ENCODE peak calls at places on chromosomes 16 and 17, in four cellular contexts. U is uterus, X is AG09309, J is thoracic aorta. Q is an unnamed sample.

GRCh38 chr16:89350701-89351380 is 133.3 kb downstream of the ZNF778 start:
- DNase-seq in U (no peak), X (no peak), J (no peak), Q (no peak)

GRCh38 chr17:42347198-42347597 is 41.0 kb downstream of the STAT3 start:
- DNase-seq in U (peak; percentile 91), X (peak; percentile 63), J (peak; percentile 21), Q (no peak)

GRCh38 chr16:10322723-10323527 is 62.9 kb upstream of the ATF7IP2 start:
- DNase-seq in U (no peak), X (no peak), J (no peak), Q (no peak)

GRCh38 chr16:53756329-53756996 is 52.5 kb downstream of the FTO start:
- DNase-seq in U (no peak), X (no peak), J (no peak), Q (no peak)

GRCh38 chr16:69703638-69704037 is 22.7 kb downstream of the NQO1 start:
- DNase-seq in U (no peak), X (no peak), J (no peak), Q (no peak)

GRCh38 chr16:56872863-56873391 is 7.9 kb downstream of the SLC12A3 start:
- DNase-seq in U (no peak), X (no peak), J (no peak), Q (no peak)

GRCh38 chr17:14061666-14062560 is 7.4 kb upstream of the COX10 start:
- DNase-seq in U (no peak), X (peak; percentile 69), J (no peak), Q (peak; percentile 67)

GRCh38 chr16:4641876-4642275 is 17.2 kb downstream of the MGRN1 start:
- DNase-seq in U (no peak), X (no peak), J (no peak), Q (no peak)

GRCh38 chr17:34757611-34758010 is 178.2 kb downstream of the TMEM132E start:
- DNase-seq in U (no peak), X (no peak), J (no peak), Q (no peak)

GRCh38 chr16:57889960-57890751 is 80.8 kb downstream of the CNGB1 start:
- DNase-seq in U (no peak), X (peak; percentile 29), J (no peak), Q (no peak)

GRCh38 chr17:74380959-74381808 is 13.9 kb downstream of the GPR142 start:
- DNase-seq in U (no peak), X (no peak), J (no peak), Q (no peak)

GRCh38 chr17:57939797-57940196 is 15.4 kb downstream of the CUEDC1 start:
- DNase-seq in U (no peak), X (no peak), J (no peak), Q (no peak)

GRCh38 chr17:72416905-72417304 is 296.1 kb downstream of the SOX9 start:
- DNase-seq in U (no peak), X (no peak), J (no peak), Q (no peak)

GRCh38 chr17:40905370-40905769 is 20.3 kb upstream of the KRT20 start:
- DNase-seq in U (no peak), X (no peak), J (no peak), Q (no peak)

GRCh38 chr16:9422769-9423513 is 331.5 kb downstream of the HAPSTR1 start:
- DNase-seq in U (no peak), X (no peak), J (no peak), Q (no peak)

GRCh38 chr17:50257574-50258224 is 16.6 kb upstream of the TMEM92 start:
- DNase-seq in U (peak; percentile 42), X (no peak), J (no peak), Q (no peak)

GRCh38 chr17:58184308-58184985 is 8.1 kb upstream of the EPX start:
- DNase-seq in U (no peak), X (no peak), J (no peak), Q (peak; percentile 9)

GRCh38 chr16:88282221-88283041 is 100.3 kb upstream of the ZNF469 start:
- DNase-seq in U (no peak), X (no peak), J (no peak), Q (no peak)

GRCh38 chr16:53707671-53708070 is 3.7 kb downstream of the FTO start:
- DNase-seq in U (no peak), X (no peak), J (no peak), Q (no peak)

GRCh38 chr17:40530988-40531971 is 29.9 kb upstream of the TNS4 start:
- DNase-seq in U (peak; percentile 27), X (no peak), J (no peak), Q (no peak)

GRCh38 chr16:77873066-77873465 is 84.7 kb downstream of the VAT1L start:
- DNase-seq in U (no peak), X (no peak), J (no peak), Q (no peak)

DNA sequence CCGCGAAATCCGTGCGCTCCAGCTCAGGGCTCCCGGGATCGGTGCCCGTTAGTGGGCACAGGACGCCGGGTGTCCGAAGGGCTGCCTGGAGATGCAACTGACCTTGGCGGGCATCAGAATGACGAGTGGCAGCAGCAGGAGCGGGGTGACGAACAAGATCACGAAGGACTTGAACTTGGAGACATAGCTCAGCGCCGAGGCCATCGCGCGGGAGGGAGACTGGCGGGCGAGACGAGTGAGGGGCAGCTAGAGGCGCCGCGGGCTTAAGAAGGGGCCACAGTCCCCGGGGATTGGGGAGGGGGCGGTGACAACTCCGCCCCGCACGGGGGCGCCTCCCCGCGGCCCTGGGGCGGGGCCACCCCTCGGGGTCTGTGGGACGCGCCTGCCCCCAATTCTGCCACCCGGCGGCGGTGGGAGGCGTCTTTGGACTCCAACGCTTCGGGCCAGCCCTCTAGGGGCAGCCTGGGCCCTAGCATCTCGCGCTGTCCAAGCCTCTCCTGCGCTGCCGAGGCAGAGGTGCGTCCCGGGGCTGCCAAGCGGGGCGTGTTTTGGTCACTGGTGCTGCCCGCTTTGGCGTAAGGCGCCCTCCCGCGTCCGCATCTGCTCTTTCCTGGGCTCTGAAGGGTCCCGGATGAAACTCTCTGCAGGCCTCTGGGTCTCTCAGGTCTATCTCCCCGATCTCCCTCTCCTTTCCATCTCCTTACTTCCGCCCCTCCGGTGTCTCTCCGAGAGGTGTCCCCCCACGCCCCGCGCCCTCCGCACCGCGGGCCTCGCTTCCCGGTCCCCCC is at the start of gene SLC13A5:
- DNase-seq in U (no peak), X (no peak), J (no peak), Q (no peak)
- TF ChIP-seq CTCF in U (peak; percentile 29), X (peak; percentile 31), J (no peak), Q (peak; percentile 50)

GRCh38 chr16:49332589-49333267 is 40.9 kb upstream of the C16orf78 start:
- DNase-seq in U (no peak), X (no peak), J (no peak), Q (no peak)
- TF ChIP-seq CTCF in U (no peak), X (no peak), J (no peak), Q (no peak)

GRCh38 chr16:72537684-72538083 is 365.7 kb upstream of the PMFBP1 start:
- DNase-seq in U (no peak), X (no peak), J (no peak), Q (no peak)

GRCh38 chr16:72536673-72537435 is 364.9 kb upstream of the PMFBP1 start:
- DNase-seq in U (no peak), X (peak; percentile 39), J (no peak), Q (peak; percentile 59)

DNA sequence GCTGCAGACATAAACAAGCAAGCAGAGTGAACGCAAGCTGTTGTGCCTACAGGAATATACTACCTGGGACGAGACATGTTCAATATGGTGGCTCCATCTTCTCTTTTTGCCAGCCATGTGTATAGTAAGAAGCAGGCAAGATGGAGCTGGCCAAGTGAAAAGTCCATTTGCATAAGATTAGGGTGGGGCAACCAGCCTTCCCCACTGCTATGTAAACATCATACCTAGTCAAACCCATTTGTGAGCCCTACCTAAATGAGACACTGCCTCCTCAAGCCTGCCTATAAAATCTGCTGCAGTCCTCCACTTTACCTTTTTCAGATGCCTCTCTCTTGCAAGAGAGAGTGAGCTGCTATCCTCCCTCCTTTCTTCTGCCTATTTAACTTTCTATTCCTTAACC is 370.1 kb upstream of the PMFBP1 start:
- DNase-seq in U (no peak), X (no peak), J (no peak), Q (no peak)
- TF ChIP-seq CTCF in U (no peak), X (no peak), J (no peak), Q (no peak)

DNA sequence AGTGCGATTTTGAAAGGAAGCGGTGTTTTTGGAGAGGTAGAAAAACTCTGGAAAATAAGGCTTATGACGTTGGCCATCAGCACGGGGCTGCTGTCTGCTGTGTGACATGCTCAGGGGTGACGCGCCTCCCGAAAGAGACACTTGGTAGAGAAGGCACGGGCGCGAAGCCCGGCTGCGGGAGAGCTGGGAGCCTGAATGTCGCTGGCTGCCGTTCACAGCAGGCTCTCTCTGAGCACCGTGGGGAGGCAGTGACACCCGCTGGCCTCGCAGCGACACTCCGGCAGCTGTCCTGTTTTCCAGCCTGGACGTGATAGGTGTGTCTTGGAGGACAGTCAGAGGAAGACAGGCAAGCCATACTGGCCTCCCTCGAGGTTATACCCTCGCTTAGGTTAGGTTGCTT is 759.1 kb upstream of the RBFOX1 start:
- DNase-seq in U (no peak), X (no peak), J (no peak), Q (no peak)
- TF ChIP-seq CTCF in U (no peak), X (no peak), J (no peak), Q (no peak)

GRCh38 chr17:9004132-9004960 is 17.0 kb upstream of the NTN1 start:
- DNase-seq in U (no peak), X (no peak), J (no peak), Q (no peak)

GRCh38 chr17:9001539-9001938 is 19.8 kb upstream of the NTN1 start:
- DNase-seq in U (no peak), X (no peak), J (no peak), Q (no peak)

GRCh38 chr17:9003355-9004131 is 17.8 kb upstream of the NTN1 start:
- DNase-seq in U (no peak), X (no peak), J (no peak), Q (no peak)

GRCh38 chr17:9002236-9002609 is 19.1 kb upstream of the NTN1 start:
- DNase-seq in U (no peak), X (no peak), J (no peak), Q (no peak)

DNA sequence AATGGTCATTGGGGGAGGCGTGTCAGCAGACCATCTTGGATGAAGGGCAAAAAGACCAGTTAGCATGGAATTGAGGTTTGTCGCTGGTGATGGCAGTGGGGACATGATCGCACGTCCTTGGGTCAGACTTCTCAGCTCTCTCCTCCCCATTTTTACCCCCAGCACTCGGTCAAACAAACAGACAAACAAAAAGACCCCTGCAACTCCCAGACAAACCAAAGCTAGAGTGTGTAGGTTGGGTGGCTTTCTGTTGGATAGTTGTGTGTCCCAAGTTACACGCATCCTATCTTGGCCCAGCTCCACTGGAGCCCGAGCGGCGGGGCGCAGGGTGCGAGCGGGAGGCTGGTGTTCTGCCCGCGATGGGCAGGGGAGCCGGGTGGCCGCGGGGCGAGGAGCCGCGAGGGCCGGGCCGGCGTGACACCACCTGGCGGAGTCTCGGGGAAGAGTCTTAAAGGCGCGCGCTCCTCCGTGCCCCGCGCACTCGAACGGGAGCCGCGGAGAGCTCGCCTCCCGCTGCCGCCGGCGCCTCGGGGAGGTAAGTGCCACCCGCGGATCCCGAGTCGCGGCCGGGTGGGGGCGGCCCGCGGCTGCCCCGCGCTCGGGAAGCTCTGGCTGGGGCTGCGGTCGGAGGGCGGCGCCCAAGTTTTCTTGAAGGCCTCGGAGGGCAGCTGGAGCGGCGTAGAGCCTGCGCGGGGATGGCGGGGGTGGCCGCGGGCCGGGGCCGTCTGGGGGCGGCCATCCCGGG is 18.5 kb upstream of the NTN1 start:
- DNase-seq in U (peak; percentile 28), X (no peak), J (no peak), Q (no peak)
- TF ChIP-seq CTCF in U (peak; percentile 52), X (no peak), J (peak; percentile 45), Q (no peak)

Q was measured in AG04449.